ENCODE peak calls at places on chromosomes 13 and 19, in five cellular contexts. L, A, C, S and M are unnamed samples.
A peak's percentile ranks its signal among the peaks of the same experiment; 100 is the strongest.

GRCh38 chr13:89115307-89115706 is 1444.1 kb downstream of the SLITRK5 start:
- DNase-seq in L (no peak), A (no peak), S (no peak), C (no peak), M (no peak)

GRCh38 chr13:72651196-72651595 is 76.2 kb downstream of the MZT1 start:
- DNase-seq in S (no peak), C (no peak), L (no peak), A (no peak), M (no peak)

GRCh38 chr19:45218887-45219780 is 26.1 kb downstream of the EXOC3L2 start:
- DNase-seq in A (no peak), L (no peak), C (no peak), S (no peak), M (no peak)

GRCh38 chr13:111119966-111120365 is 4.9 kb downstream of the ARHGEF7 start:
- DNase-seq in S (no peak), L (no peak), C (no peak), A (no peak), M (no peak)

GRCh38 chr13:47903836-47904235 is 97.2 kb downstream of the SUCLA2 start:
- DNase-seq in L (no peak), S (peak; percentile 41), C (no peak), A (no peak), M (no peak)

GRCh38 chr19:40614595-40615411 is 13.6 kb downstream of the LTBP4 start:
- DNase-seq in L (peak; percentile 93), C (peak; percentile 86), S (peak; percentile 90), A (no peak), M (peak; percentile 86)

GRCh38 chr19:35002037-35002535 is 2.0 kb downstream of the GRAMD1A start:
- DNase-seq in C (no peak), A (no peak), S (no peak), L (no peak), M (no peak)

GRCh38 chr19:41310031-41310831 is at the start of gene CCDC97:
- DNase-seq in S (peak; percentile 89), C (peak; percentile 95), L (peak; percentile 85), A (peak; percentile 99), M (peak; percentile 79)

GRCh38 chr19:19276386-19276785 is 3.3 kb upstream of the TM6SF2 start:
- DNase-seq in L (no peak), S (no peak), C (no peak), A (no peak), M (no peak)

GRCh38 chr19:48963371-48964204 is 1.5 kb upstream of the FTL start:
- DNase-seq in A (peak; percentile 92), C (peak; percentile 78), S (peak; percentile 73), L (peak; percentile 54), M (peak; percentile 32)

GRCh38 chr13:40232321-40232720 is 434.1 kb downstream of the FOXO1 start:
- DNase-seq in L (no peak), S (no peak), A (no peak), C (no peak), M (no peak)

GRCh38 chr19:33784432-33784831 is 12.2 kb upstream of the KCTD15 start:
- DNase-seq in S (peak; percentile 64), L (no peak), A (no peak), C (no peak), M (no peak)

GRCh38 chr13:20395061-20395916 is 130.4 kb downstream of the CRYL1 start:
- DNase-seq in C (no peak), A (no peak), L (no peak), S (no peak), M (no peak)

GRCh38 chr13:81058211-81058915 is 717.4 kb upstream of the SPRY2 start:
- DNase-seq in C (no peak), L (no peak), S (peak; percentile 3), A (no peak), M (no peak)

GRCh38 chr13:82815791-82816190 is 1066.5 kb downstream of the SLITRK1 start:
- DNase-seq in A (no peak), C (no peak), L (no peak), S (no peak), M (no peak)

GRCh38 chr13:21330126-21330861 is 128.8 kb downstream of the ZDHHC20 start:
- DNase-seq in A (no peak), L (no peak), C (no peak), S (no peak), M (no peak)

GRCh38 chr19:5036733-5037681 is 68.1 kb downstream of the KDM4B start:
- DNase-seq in L (no peak), A (no peak), S (peak; percentile 81), C (no peak), M (no peak)